ENCODE peak calls at places on chromosomes 11 and 22, in four cellular contexts. U is breast epithelium, Y is transverse colon, E is lower leg skin. N is an unnamed sample.
A peak's percentile ranks its signal among the peaks of the same experiment; 100 is the strongest.

GRCh38 chr11:45803981-45804805 is 756 bp upstream of the SLC35C1 start:
- DNase-seq in U (peak; percentile 64), Y (peak; percentile 94), E (peak; percentile 96), N (peak; percentile 51)

GRCh38 chr11:60150279-60150678 is 32.6 kb downstream of the MS4A6A start:
- DNase-seq in U (no peak), Y (no peak), E (no peak), N (no peak)

GRCh38 chr11:86174101-86175046 is 70.2 kb upstream of the EED start:
- DNase-seq in U (peak; percentile 54), Y (no peak), E (peak; percentile 87), N (no peak)

GRCh38 chr11:46308632-46309419 is 31.4 kb downstream of the CREB3L1 start:
- DNase-seq in U (peak; percentile 83), Y (peak; percentile 81), E (peak; percentile 96), N (peak; percentile 76)

GRCh38 chr11:69011624-69012091 is 1.4 kb downstream of the MRGPRF start:
- DNase-seq in U (no peak), Y (no peak), E (no peak), N (no peak)

GRCh38 chr22:22948651-22949611 is 61.3 kb downstream of the IGLL5 start:
- DNase-seq in U (no peak), Y (no peak), E (no peak), N (no peak)

GRCh38 chr22:45863981-45864751 is 112.8 kb downstream of the WNT7B start:
- DNase-seq in U (no peak), Y (peak; percentile 58), E (peak; percentile 91), N (peak; percentile 74)

GRCh38 chr11:92627615-92628201 is 341.7 kb upstream of the MTNR1B start:
- DNase-seq in U (no peak), Y (no peak), E (no peak), N (no peak)

GRCh38 chr11:75151346-75152047 is 590 bp downstream of the SLCO2B1 start:
- DNase-seq in U (no peak), Y (peak; percentile 91), E (no peak), N (no peak)

GRCh38 chr22:47748887-47749286 is 986.4 kb downstream of the TBC1D22A start:
- DNase-seq in U (no peak), Y (no peak), E (peak; percentile 52), N (no peak)

GRCh38 chr11:71441251-71441650 is 6.9 kb downstream of the DHCR7 start:
- DNase-seq in U (no peak), Y (no peak), E (no peak), N (no peak)

GRCh38 chr11:77198440-77198849 is 70.4 kb downstream of the MYO7A start:
- DNase-seq in U (peak; percentile 48), Y (no peak), E (peak; percentile 82), N (peak; percentile 64)

GRCh38 chr11:122230387-122230760 is 114.4 kb upstream of the BLID start:
- DNase-seq in U (no peak), Y (no peak), E (no peak), N (no peak)

GRCh38 chr22:37231406-37232139 is 12.5 kb downstream of the RAC2 start:
- DNase-seq in U (no peak), Y (peak; percentile 7), E (no peak), N (no peak)

GRCh38 chr11:36817336-36817965 is 219.4 kb upstream of the RAG2 start:
- DNase-seq in U (no peak), Y (no peak), E (no peak), N (no peak)

GRCh38 chr22:31652911-31653684 is 8.9 kb downstream of the PISD start:
- DNase-seq in U (no peak), Y (no peak), E (no peak), N (no peak)

GRCh38 chr11:73314121-73314948 is 6.3 kb downstream of the ARHGEF17 start:
- DNase-seq in U (no peak), Y (peak; percentile 12), E (no peak), N (no peak)

GRCh38 chr11:93766504-93766903 is 17.6 kb upstream of the MED17 start:
- DNase-seq in U (no peak), Y (no peak), E (no peak), N (no peak)

GRCh38 chr22:47166446-47167016 is 404.1 kb downstream of the TBC1D22A start:
- DNase-seq in U (peak; percentile 12), Y (no peak), E (peak; percentile 59), N (no peak)

GRCh38 chr22:33512961-33513360 is 407.3 kb downstream of the LARGE1 start:
- DNase-seq in U (no peak), Y (no peak), E (no peak), N (no peak)

GRCh38 chr11:27909386-27909785 is 198.6 kb downstream of the KIF18A start:
- DNase-seq in U (no peak), Y (no peak), E (no peak), N (no peak)

GRCh38 chr11:33982661-33983060 is 68.9 kb upstream of the CAPRIN1 start:
- DNase-seq in U (no peak), Y (no peak), E (no peak), N (no peak)

GRCh38 chr11:33801821-33802413 is 27.6 kb upstream of the FBXO3 start:
- DNase-seq in U (no peak), Y (no peak), E (no peak), N (no peak)

GRCh38 chr11:128544625-128545024 is 42.7 kb downstream of the ETS1 start:
- DNase-seq in U (no peak), Y (no peak), E (no peak), N (no peak)

GRCh38 chr22:49184736-49185135 is 642.9 kb downstream of the BRD1 start:
- DNase-seq in U (no peak), Y (no peak), E (no peak), N (no peak)

GRCh38 chr11:104343578-104343977 is 179.6 kb upstream of the PDGFD start:
- DNase-seq in U (no peak), Y (no peak), E (no peak), N (no peak)

GRCh38 chr11:86627776-86628455 is 44.5 kb downstream of the ME3 start:
- DNase-seq in U (no peak), Y (no peak), E (no peak), N (no peak)

DNA sequence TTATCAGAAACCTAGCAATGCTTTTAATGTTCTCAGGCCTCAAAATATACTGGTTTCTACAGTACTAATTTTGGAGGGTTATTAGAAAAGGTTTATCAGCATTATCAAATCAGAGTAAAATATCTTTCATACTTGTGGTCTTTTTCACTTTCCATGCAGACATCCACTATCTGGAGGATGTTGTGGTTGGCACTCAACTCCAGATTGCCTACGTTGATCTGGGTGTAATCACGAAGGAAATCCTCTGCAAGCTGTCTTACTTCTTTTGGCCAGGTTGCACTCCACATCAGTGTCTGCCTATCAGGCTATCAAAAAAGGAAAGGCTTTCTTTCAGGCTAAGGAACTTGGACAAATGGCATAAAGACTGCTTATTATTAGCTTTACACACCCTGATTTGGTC is 11.6 kb downstream of the DDX17 start:
- DNase-seq in U (no peak), Y (no peak), E (no peak), N (no peak)
- TF ChIP-seq POLR2A in U (no peak), Y (no peak), E (no peak), N (no peak)

GRCh38 chr11:114058871-114059277 is 637 bp upstream of the ZBTB16 start:
- DNase-seq in U (no peak), Y (peak; percentile 51), E (peak; percentile 89), N (no peak)

GRCh38 chr11:114058026-114058706 is 1.3 kb upstream of the ZBTB16 start:
- DNase-seq in U (peak; percentile 56), Y (no peak), E (peak; percentile 88), N (no peak)

GRCh38 chr11:114060402-114061052 is 1.0 kb downstream of the ZBTB16 start:
- DNase-seq in U (no peak), Y (no peak), E (peak; percentile 88), N (no peak)

GRCh38 chr11:114059984-114060401 is 482 bp downstream of the ZBTB16 start:
- DNase-seq in U (no peak), Y (peak; percentile 49), E (peak; percentile 89), N (no peak)

DNA sequence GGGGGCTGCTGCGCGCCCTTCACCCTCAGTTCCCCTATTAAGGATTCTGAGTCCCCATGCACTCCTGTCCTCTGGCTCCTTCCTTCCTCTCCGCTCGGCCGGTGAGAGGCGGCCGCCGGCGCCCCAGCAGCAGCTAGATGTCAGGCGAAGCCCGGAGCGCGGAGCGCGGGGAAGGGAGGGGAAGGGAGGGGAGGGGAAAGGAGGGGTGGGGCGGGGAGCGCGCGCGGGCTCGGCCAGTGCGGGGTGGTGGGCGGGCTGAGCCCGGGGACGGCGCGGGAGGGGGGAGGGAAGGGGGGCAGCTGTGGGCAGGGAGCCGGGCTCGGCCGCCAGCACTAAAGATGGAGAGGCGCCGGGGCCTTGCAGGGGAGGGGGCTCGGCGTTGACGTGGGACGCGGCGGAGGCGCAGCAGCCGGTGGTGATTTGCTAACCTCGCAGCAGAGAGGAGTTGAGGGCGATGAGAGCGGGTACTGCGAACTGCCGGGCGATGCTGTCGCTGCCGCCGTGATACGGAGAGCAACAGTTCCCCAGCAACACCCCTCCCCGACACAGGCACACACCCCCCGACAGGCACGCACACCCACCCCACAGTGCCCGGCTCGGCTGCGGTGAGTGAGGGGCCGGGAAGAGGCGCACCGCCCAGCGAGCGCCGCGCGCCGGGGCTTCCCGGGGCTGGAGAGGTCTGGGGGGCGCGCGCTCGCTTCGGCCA is at the start of gene ZBTB16:
- DNase-seq in U (peak; percentile 90), Y (peak; percentile 88), E (peak; percentile 98), N (no peak)
- TF ChIP-seq POLR2A in U (peak; percentile 65), Y (peak; percentile 85), E (no peak), N (no peak)

GRCh38 chr22:20108757-20109230 is 7.1 kb upstream of the RANBP1 start:
- DNase-seq in U (no peak), Y (no peak), E (no peak), N (no peak)
- TF ChIP-seq POLR2A in U (no peak), Y (no peak), E (no peak), N (no peak)

GRCh38 chr22:39532215-39533071 is at the start of gene RPS19BP1:
- DNase-seq in U (peak; percentile 99), Y (peak; percentile 100), E (peak; percentile 100), N (peak; percentile 94)
- TF ChIP-seq POLR2A in U (peak; percentile 82), Y (peak; percentile 91), E (peak; percentile 35), N (peak; percentile 95)

GRCh38 chr11:61917357-61918109 is at the start of gene RAB3IL1:
- DNase-seq in U (no peak), Y (peak; percentile 55), E (peak; percentile 94), N (peak; percentile 41)
- TF ChIP-seq POLR2A in U (peak; percentile 16), Y (no peak), E (no peak), N (no peak)

GRCh38 chr22:50299724-50300619 is 7.5 kb downstream of the PLXNB2 start:
- DNase-seq in U (no peak), Y (peak; percentile 88), E (no peak), N (no peak)
- TF ChIP-seq POLR2A in U (no peak), Y (no peak), E (no peak), N (no peak)

DNA sequence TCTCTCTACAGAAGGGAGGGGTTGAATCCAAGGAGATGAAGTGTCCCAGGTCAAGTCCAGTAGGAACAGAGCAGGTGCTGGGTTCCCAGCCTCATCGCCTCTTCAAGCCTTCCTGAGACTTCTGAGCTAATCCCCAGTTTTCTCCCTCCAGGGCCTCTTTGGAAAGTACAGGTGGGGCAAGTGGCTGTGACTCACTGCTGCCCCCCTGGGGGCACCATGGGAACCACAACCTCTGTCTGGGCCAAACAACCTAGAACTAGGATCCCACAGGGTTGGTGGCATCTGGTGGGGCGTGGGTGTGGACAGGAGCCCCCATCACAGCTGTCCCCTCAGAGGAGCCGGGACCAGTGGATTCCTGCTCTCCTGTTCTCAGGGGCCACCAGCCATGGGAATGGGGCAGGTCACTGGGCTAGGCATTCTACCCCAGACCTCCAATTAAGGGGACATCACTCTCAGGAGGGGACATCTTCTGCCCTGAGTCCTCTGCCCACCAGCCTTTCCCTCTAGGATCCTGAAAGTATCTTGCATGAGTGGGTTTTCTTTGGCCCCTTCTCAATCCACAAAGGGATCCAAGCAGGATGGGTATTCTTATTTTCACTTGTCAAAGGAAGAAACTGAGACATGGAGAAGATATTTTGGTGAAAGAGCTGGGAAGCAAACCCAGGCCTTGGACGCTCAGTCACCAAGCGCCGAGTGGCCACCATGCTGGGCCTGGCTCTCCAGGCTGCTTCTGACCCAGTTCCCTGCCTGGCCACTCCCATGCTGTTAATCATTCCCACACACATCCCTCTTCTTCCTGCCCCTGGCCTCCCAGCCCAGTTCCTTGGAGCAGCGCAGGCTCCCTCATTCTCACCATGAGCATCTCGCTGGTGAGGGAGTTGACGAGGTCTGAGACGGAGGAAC is 23.8 kb downstream of the LRRC10B start:
- DNase-seq in U (no peak), Y (peak; percentile 61), E (no peak), N (peak; percentile 85)
- TF ChIP-seq POLR2A in U (no peak), Y (no peak), E (no peak), N (no peak)

N was measured in GM12891.